ENCODE peak calls at places on chromosomes 5 and 9, in ten cellular contexts. One of them, this sample, is unnamed.

GRCh38 chr5:107450531-107450930 is 220.2 kb downstream of the EFNA5 start:
- DNase-seq in omental fat pad: no peak
- DNase-seq in H1: no peak
- DNase-seq in SK-N-SH: no peak
- DNase-seq in GM13977: no peak
- DNase-seq in psoas muscle: no peak
- DNase-seq in pancreas: no peak
- DNase-seq in Caco-2: no peak
- DNase-seq in gastrocnemius medialis: no peak
- DNase-seq in Calu3: no peak
- DNase-seq in this sample: no peak

GRCh38 chr9:116475201-116475600 is 211.9 kb upstream of the TRIM32 start:
- DNase-seq in GM13977: no peak
- DNase-seq in SK-N-SH: no peak
- DNase-seq in gastrocnemius medialis: no peak
- DNase-seq in H1: no peak
- DNase-seq in Calu3: no peak
- DNase-seq in Caco-2: no peak
- DNase-seq in pancreas: no peak
- DNase-seq in psoas muscle: no peak
- DNase-seq in omental fat pad: no peak
- DNase-seq in this sample: no peak

GRCh38 chr5:36457511-36458260 is 148.7 kb upstream of the SLC1A3 start:
- DNase-seq in Calu3: no peak
- DNase-seq in psoas muscle: no peak
- DNase-seq in H1: no peak
- DNase-seq in omental fat pad: no peak
- DNase-seq in GM13977: no peak
- DNase-seq in Caco-2: peak; percentile 63
- DNase-seq in SK-N-SH: no peak
- DNase-seq in pancreas: no peak
- DNase-seq in gastrocnemius medialis: no peak
- DNase-seq in this sample: no peak

GRCh38 chr5:135887881-135888614 is 7.6 kb downstream of the IL9 start:
- DNase-seq in omental fat pad: no peak
- DNase-seq in Caco-2: peak; percentile 55
- DNase-seq in pancreas: no peak
- DNase-seq in SK-N-SH: no peak
- DNase-seq in H1: no peak
- DNase-seq in gastrocnemius medialis: no peak
- DNase-seq in psoas muscle: no peak
- DNase-seq in Calu3: peak; percentile 27
- DNase-seq in GM13977: no peak
- DNase-seq in this sample: no peak

GRCh38 chr5:18281947-18282557 is 647.8 kb downstream of the TAF11L14 start:
- DNase-seq in H1: no peak
- DNase-seq in Calu3: no peak
- DNase-seq in SK-N-SH: peak; percentile 51
- DNase-seq in gastrocnemius medialis: no peak
- DNase-seq in Caco-2: no peak
- DNase-seq in pancreas: no peak
- DNase-seq in omental fat pad: no peak
- DNase-seq in psoas muscle: no peak
- DNase-seq in GM13977: peak; percentile 15
- DNase-seq in this sample: no peak

GRCh38 chr5:79837707-79838620 is 148.3 kb downstream of the CMYA5 start:
- DNase-seq in omental fat pad: no peak
- DNase-seq in H1: no peak
- DNase-seq in psoas muscle: peak; percentile 82
- DNase-seq in SK-N-SH: no peak
- DNase-seq in Calu3: no peak
- DNase-seq in pancreas: no peak
- DNase-seq in Caco-2: no peak
- DNase-seq in GM13977: no peak
- DNase-seq in gastrocnemius medialis: peak; percentile 64
- DNase-seq in this sample: peak; percentile 17

GRCh38 chr5:10590226-10591047 is 26.6 kb downstream of the ANKRD33B start:
- DNase-seq in pancreas: no peak
- DNase-seq in Calu3: no peak
- DNase-seq in omental fat pad: no peak
- DNase-seq in GM13977: no peak
- DNase-seq in SK-N-SH: peak; percentile 51
- DNase-seq in gastrocnemius medialis: no peak
- DNase-seq in H1: peak; percentile 53
- DNase-seq in psoas muscle: no peak
- DNase-seq in Caco-2: peak; percentile 60
- DNase-seq in this sample: no peak

GRCh38 chr5:176364765-176365662 is at the start of gene ARL10:
- DNase-seq in psoas muscle: peak; percentile 66
- DNase-seq in omental fat pad: no peak
- DNase-seq in Calu3: no peak
- DNase-seq in Caco-2: no peak
- DNase-seq in H1: no peak
- DNase-seq in SK-N-SH: peak; percentile 91
- DNase-seq in pancreas: no peak
- DNase-seq in gastrocnemius medialis: no peak
- DNase-seq in GM13977: peak; percentile 85
- DNase-seq in this sample: no peak

GRCh38 chr9:133813749-133814585 is 75.8 kb upstream of the SARDH start:
- DNase-seq in GM13977: no peak
- DNase-seq in SK-N-SH: peak; percentile 85
- DNase-seq in pancreas: no peak
- DNase-seq in Caco-2: no peak
- DNase-seq in Calu3: no peak
- DNase-seq in gastrocnemius medialis: peak; percentile 55
- DNase-seq in H1: no peak
- DNase-seq in psoas muscle: peak; percentile 83
- DNase-seq in omental fat pad: no peak
- DNase-seq in this sample: peak; percentile 41

GRCh38 chr5:123455640-123456039 is 32.4 kb upstream of the CEP120 start:
- DNase-seq in omental fat pad: no peak
- DNase-seq in Calu3: no peak
- DNase-seq in gastrocnemius medialis: no peak
- DNase-seq in H1: no peak
- DNase-seq in pancreas: no peak
- DNase-seq in GM13977: peak; percentile 24
- DNase-seq in psoas muscle: no peak
- DNase-seq in SK-N-SH: no peak
- DNase-seq in Caco-2: no peak
- DNase-seq in this sample: no peak

GRCh38 chr5:14942212-14942611 is 70.6 kb upstream of the ANKH start:
- DNase-seq in Calu3: no peak
- DNase-seq in Caco-2: no peak
- DNase-seq in H1: no peak
- DNase-seq in omental fat pad: no peak
- DNase-seq in gastrocnemius medialis: no peak
- DNase-seq in pancreas: no peak
- DNase-seq in SK-N-SH: peak; percentile 28
- DNase-seq in GM13977: no peak
- DNase-seq in psoas muscle: no peak
- DNase-seq in this sample: no peak

GRCh38 chr5:14945450-14945849 is 73.9 kb upstream of the ANKH start:
- DNase-seq in GM13977: no peak
- DNase-seq in psoas muscle: no peak
- DNase-seq in H1: no peak
- DNase-seq in gastrocnemius medialis: no peak
- DNase-seq in omental fat pad: no peak
- DNase-seq in Caco-2: no peak
- DNase-seq in pancreas: no peak
- DNase-seq in SK-N-SH: no peak
- DNase-seq in Calu3: no peak
- DNase-seq in this sample: no peak

GRCh38 chr5:14945021-14945420 is 73.4 kb upstream of the ANKH start:
- DNase-seq in SK-N-SH: no peak
- DNase-seq in Calu3: no peak
- DNase-seq in pancreas: no peak
- DNase-seq in H1: no peak
- DNase-seq in GM13977: no peak
- DNase-seq in psoas muscle: no peak
- DNase-seq in gastrocnemius medialis: no peak
- DNase-seq in omental fat pad: no peak
- DNase-seq in Caco-2: no peak
- DNase-seq in this sample: no peak

GRCh38 chr5:14948341-14948830 is 76.8 kb upstream of the ANKH start:
- DNase-seq in SK-N-SH: no peak
- DNase-seq in psoas muscle: no peak
- DNase-seq in pancreas: no peak
- DNase-seq in Caco-2: no peak
- DNase-seq in gastrocnemius medialis: no peak
- DNase-seq in H1: no peak
- DNase-seq in Calu3: no peak
- DNase-seq in GM13977: no peak
- DNase-seq in omental fat pad: no peak
- DNase-seq in this sample: no peak

DNA sequence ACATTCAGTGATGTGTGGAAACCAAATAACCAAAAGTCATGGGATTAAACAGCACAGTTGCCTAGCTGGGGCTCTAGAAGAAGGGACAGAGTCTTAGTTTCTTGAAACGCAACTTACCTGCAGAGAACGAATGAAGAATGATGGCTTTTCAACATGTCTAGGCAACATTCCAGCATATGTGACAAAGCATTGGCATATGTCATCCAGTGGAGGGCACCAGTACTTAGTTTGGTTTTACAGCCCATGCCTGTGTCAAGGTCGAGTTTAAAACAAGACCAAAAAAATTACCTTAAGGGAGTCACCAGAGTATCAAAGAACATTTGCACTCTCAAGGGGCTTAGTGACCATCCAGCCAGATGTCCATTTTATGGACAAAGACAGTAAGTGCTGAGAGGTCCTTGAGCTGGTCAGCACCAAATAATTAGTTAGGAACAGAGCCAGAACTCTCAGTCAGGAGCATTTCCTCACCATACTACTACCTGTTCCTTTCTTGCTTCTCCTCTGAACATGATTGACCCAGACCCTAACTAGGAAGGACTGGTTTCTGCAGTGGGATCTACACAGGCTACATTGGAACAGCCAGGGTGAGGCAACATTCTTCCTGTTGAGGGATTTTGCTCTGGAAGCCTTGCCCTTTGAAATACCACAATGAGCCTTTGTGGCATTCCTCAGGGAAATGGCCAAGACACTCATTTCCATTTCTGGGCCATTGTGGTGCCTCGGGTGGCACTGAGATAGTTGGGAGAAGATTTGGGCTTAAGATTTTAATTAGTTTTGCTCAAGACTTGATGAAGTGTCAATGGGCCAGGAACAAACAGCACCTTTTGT is 75.4 kb upstream of the ANKH start:
- DNase-seq in H1: no peak
- DNase-seq in omental fat pad: no peak
- DNase-seq in GM13977: peak; percentile 25
- DNase-seq in Caco-2: no peak
- DNase-seq in Calu3: peak; percentile 30
- DNase-seq in SK-N-SH: peak; percentile 23
- DNase-seq in pancreas: no peak
- DNase-seq in psoas muscle: no peak
- DNase-seq in gastrocnemius medialis: no peak
- DNase-seq in this sample: no peak
- TF ChIP-seq CTCF in H1: peak; percentile 59
- TF ChIP-seq CTCF in omental fat pad: no peak
- TF ChIP-seq CTCF in GM13977: peak; percentile 30
- TF ChIP-seq CTCF in Caco-2: peak; percentile 63
- TF ChIP-seq CTCF in Calu3: peak; percentile 31
- TF ChIP-seq CTCF in SK-N-SH: peak; percentile 53
- TF ChIP-seq CTCF in pancreas: no peak
- TF ChIP-seq CTCF in psoas muscle: peak; percentile 23
- TF ChIP-seq CTCF in gastrocnemius medialis: peak; percentile 36
- TF ChIP-seq CTCF in this sample: peak; percentile 27

GRCh38 chr9:36791204-36791948 is 218.7 kb downstream of the MELK start:
- DNase-seq in pancreas: no peak
- DNase-seq in Caco-2: no peak
- DNase-seq in GM13977: no peak
- DNase-seq in psoas muscle: no peak
- DNase-seq in H1: no peak
- DNase-seq in SK-N-SH: no peak
- DNase-seq in Calu3: no peak
- DNase-seq in gastrocnemius medialis: no peak
- DNase-seq in omental fat pad: no peak
- DNase-seq in this sample: no peak

GRCh38 chr9:36789886-36790285 is 217.2 kb downstream of the MELK start:
- DNase-seq in Caco-2: no peak
- DNase-seq in omental fat pad: no peak
- DNase-seq in GM13977: no peak
- DNase-seq in H1: no peak
- DNase-seq in SK-N-SH: no peak
- DNase-seq in Calu3: peak; percentile 5
- DNase-seq in psoas muscle: no peak
- DNase-seq in gastrocnemius medialis: no peak
- DNase-seq in pancreas: no peak
- DNase-seq in this sample: no peak

GRCh38 chr9:36797471-36798220 is 225.0 kb downstream of the MELK start:
- DNase-seq in omental fat pad: no peak
- DNase-seq in Calu3: no peak
- DNase-seq in gastrocnemius medialis: no peak
- DNase-seq in Caco-2: no peak
- DNase-seq in H1: no peak
- DNase-seq in pancreas: no peak
- DNase-seq in psoas muscle: no peak
- DNase-seq in GM13977: no peak
- DNase-seq in SK-N-SH: no peak
- DNase-seq in this sample: no peak

GRCh38 chr9:36796671-36797419 is 224.2 kb downstream of the MELK start:
- DNase-seq in psoas muscle: no peak
- DNase-seq in pancreas: no peak
- DNase-seq in Caco-2: no peak
- DNase-seq in omental fat pad: no peak
- DNase-seq in GM13977: no peak
- DNase-seq in SK-N-SH: no peak
- DNase-seq in Calu3: no peak
- DNase-seq in gastrocnemius medialis: no peak
- DNase-seq in H1: no peak
- DNase-seq in this sample: no peak

GRCh38 chr9:36793277-36793676 is 220.6 kb downstream of the MELK start:
- DNase-seq in H1: no peak
- DNase-seq in gastrocnemius medialis: no peak
- DNase-seq in Caco-2: no peak
- DNase-seq in SK-N-SH: peak; percentile 24
- DNase-seq in Calu3: no peak
- DNase-seq in pancreas: no peak
- DNase-seq in omental fat pad: no peak
- DNase-seq in GM13977: no peak
- DNase-seq in psoas muscle: no peak
- DNase-seq in this sample: no peak
- TF ChIP-seq CTCF in H1: peak; percentile 71
- TF ChIP-seq CTCF in gastrocnemius medialis: no peak
- TF ChIP-seq CTCF in Caco-2: peak; percentile 1
- TF ChIP-seq CTCF in SK-N-SH: peak; percentile 45
- TF ChIP-seq CTCF in Calu3: no peak
- TF ChIP-seq CTCF in pancreas: no peak
- TF ChIP-seq CTCF in omental fat pad: no peak
- TF ChIP-seq CTCF in GM13977: peak; percentile 30
- TF ChIP-seq CTCF in psoas muscle: no peak
- TF ChIP-seq CTCF in this sample: no peak

GRCh38 chr5:115033861-115034260 is 135.8 kb downstream of the TRIM36 start:
- DNase-seq in omental fat pad: no peak
- DNase-seq in Calu3: peak; percentile 7
- DNase-seq in SK-N-SH: no peak
- DNase-seq in psoas muscle: no peak
- DNase-seq in pancreas: no peak
- DNase-seq in GM13977: peak; percentile 9
- DNase-seq in gastrocnemius medialis: no peak
- DNase-seq in H1: peak; percentile 39
- DNase-seq in Caco-2: no peak
- DNase-seq in this sample: no peak
- TF ChIP-seq CTCF in omental fat pad: no peak
- TF ChIP-seq CTCF in Calu3: no peak
- TF ChIP-seq CTCF in SK-N-SH: peak; percentile 54
- TF ChIP-seq CTCF in psoas muscle: no peak
- TF ChIP-seq CTCF in pancreas: no peak
- TF ChIP-seq CTCF in GM13977: peak; percentile 37
- TF ChIP-seq CTCF in gastrocnemius medialis: no peak
- TF ChIP-seq CTCF in H1: peak; percentile 83
- TF ChIP-seq CTCF in Caco-2: no peak
- TF ChIP-seq CTCF in this sample: no peak

GRCh38 chr5:170896779-170897178 is 35.0 kb downstream of the RANBP17 start:
- DNase-seq in gastrocnemius medialis: no peak
- DNase-seq in omental fat pad: no peak
- DNase-seq in Calu3: peak; percentile 53
- DNase-seq in SK-N-SH: peak; percentile 5
- DNase-seq in pancreas: peak; percentile 65
- DNase-seq in Caco-2: no peak
- DNase-seq in H1: peak; percentile 49
- DNase-seq in GM13977: no peak
- DNase-seq in psoas muscle: no peak
- DNase-seq in this sample: no peak
- TF ChIP-seq CTCF in gastrocnemius medialis: no peak
- TF ChIP-seq CTCF in omental fat pad: no peak
- TF ChIP-seq CTCF in Calu3: peak; percentile 34
- TF ChIP-seq CTCF in SK-N-SH: peak; percentile 44
- TF ChIP-seq CTCF in pancreas: no peak
- TF ChIP-seq CTCF in Caco-2: peak; percentile 6
- TF ChIP-seq CTCF in H1: peak; percentile 86
- TF ChIP-seq CTCF in GM13977: peak; percentile 41
- TF ChIP-seq CTCF in psoas muscle: no peak
- TF ChIP-seq CTCF in this sample: no peak

This sample was measured in lung.